ENCODE peak calls at places on chromosomes 3 and 15, in five cellular contexts. N is activated CD8-positive, alpha-beta memory T cell treated with anti-CD3 and anti-CD28 coated beads, Interleukin-2, amount 50 U/mL, for 48 hours; Y is astrocyte; W is SHP77; P is fibroblast of the conjunctiva. L is an unnamed sample.

GRCh38 chr15:59594493-59594942 is 17.1 kb upstream of the GCNT3 start:
- DNase-seq in N (no peak), Y (peak), W (no peak), P (no peak), L (peak)

GRCh38 chr15:68220489-68220888 is 9.0 kb downstream of the CLN6 start:
- DNase-seq in N (no peak), Y (no peak), W (no peak), P (no peak), L (no peak)

GRCh38 chr15:64044315-64045105 is 1.8 kb downstream of the DAPK2 start:
- DNase-seq in N (no peak), Y (no peak), W (no peak), P (no peak), L (no peak)

GRCh38 chr3:69085543-69086132 is 901 bp downstream of the ARL6IP5 start:
- DNase-seq in N (no peak), Y (no peak), W (no peak), P (no peak), L (peak)

GRCh38 chr3:14647976-14648955 is 3.3 kb upstream of the CCDC174 start:
- DNase-seq in N (no peak), Y (no peak), W (no peak), P (no peak), L (no peak)

GRCh38 chr3:98333989-98334606 is 19.6 kb upstream of the OR5K4 start:
- DNase-seq in N (no peak), Y (no peak), W (no peak), P (no peak), L (peak)

GRCh38 chr3:100368421-100368820 is 32.5 kb downstream of the TOMM70 start:
- DNase-seq in N (no peak), Y (no peak), W (no peak), P (no peak), L (peak)

GRCh38 chr3:40020689-40021088 is 211.3 kb downstream of the MYRIP start:
- DNase-seq in N (no peak), Y (no peak), W (no peak), P (no peak), L (no peak)

GRCh38 chr3:123661973-123662372 is 77.1 kb upstream of the HACD2 start:
- DNase-seq in N (no peak), Y (no peak), W (no peak), P (no peak), L (no peak)

GRCh38 chr3:197352382-197352781 is 54.0 kb upstream of the DLG1 start:
- DNase-seq in N (no peak), Y (peak), W (no peak), P (no peak), L (peak)

GRCh38 chr3:71640549-71640948 is 57.0 kb upstream of the FOXP1 start:
- DNase-seq in N (no peak), Y (no peak), W (no peak), P (no peak), L (no peak)

GRCh38 chr15:44347495-44347894 is 59.0 kb downstream of the GOLM2 start:
- DNase-seq in N (no peak), Y (no peak), W (no peak), P (no peak), L (no peak)

GRCh38 chr15:33454346-33454745 is 143.6 kb downstream of the RYR3 start:
- DNase-seq in N (no peak), Y (no peak), W (no peak), P (no peak), L (no peak)

GRCh38 chr3:30694668-30695067 is 88.3 kb downstream of the TGFBR2 start:
- DNase-seq in N (no peak), Y (no peak), W (no peak), P (no peak), L (no peak)

GRCh38 chr3:196320110-196320509 is 2.1 kb upstream of the DYNLT2B start:
- DNase-seq in N (no peak), Y (no peak), W (no peak), P (no peak), L (no peak)

GRCh38 chr3:88189361-88189810 is 39.6 kb downstream of the C3orf38 start:
- DNase-seq in N (no peak), Y (no peak), W (no peak), P (no peak), L (no peak)

GRCh38 chr3:99108508-99108907 is 207.0 kb upstream of the DCBLD2 start:
- DNase-seq in N (no peak), Y (peak), W (no peak), P (peak), L (peak)

GRCh38 chr3:16993227-16993626 is 108.5 kb downstream of the PLCL2 start:
- DNase-seq in N (no peak), Y (peak), W (no peak), P (peak), L (peak)

GRCh38 chr15:53549697-53550315 is 209.7 kb downstream of the WDR72 start:
- DNase-seq in N (no peak), Y (no peak), W (no peak), P (no peak), L (no peak)

GRCh38 chr15:35557544-35557943 is 11.6 kb upstream of the DPH6 start:
- DNase-seq in N (no peak), Y (peak), W (no peak), P (peak), L (peak)

L was measured in iris pigment epithelial cell.